ENCODE peak calls at places on chromosomes 5 and 9, in four cellular contexts. B is Jurkat, Clone E6-1; R is dorsolateral prefrontal cortex; U is NCI-H345. O is an unnamed sample.

GRCh38 chr5:145141534-145141933 is 693.6 kb downstream of the PRELID2 start:
- DNase-seq in B (no peak), R (no peak), U (no peak), O (no peak)

GRCh38 chr5:112205840-112206239 is 213.2 kb downstream of the EPB41L4A start:
- DNase-seq in U (no peak), B (no peak), R (no peak), O (no peak)

GRCh38 chr5:172497591-172498255 is 43.4 kb upstream of the SH3PXD2B start:
- DNase-seq in R (no peak), U (no peak), B (no peak), O (no peak)

GRCh38 chr9:32426278-32426939 is 42.0 kb downstream of the ACO1 start:
- DNase-seq in U (no peak), R (no peak), B (peak; percentile 25), O (no peak)

GRCh38 chr5:137735531-137736284 is at the start of gene KLHL3:
- DNase-seq in B (peak; percentile 78), U (peak; percentile 69), R (peak; percentile 65), O (no peak)

GRCh38 chr9:129779560-129780190 is 23.3 kb upstream of the TOR1B start:
- DNase-seq in R (no peak), B (no peak), U (no peak), O (no peak)

GRCh38 chr5:1282139-1282992 is 12.5 kb downstream of the TERT start:
- DNase-seq in R (peak; percentile 28), U (peak; percentile 14), B (no peak), O (no peak)

GRCh38 chr9:36053971-36054370 is 17.3 kb downstream of the RECK start:
- DNase-seq in R (no peak), U (no peak), B (no peak), O (no peak)

GRCh38 chr5:135324897-135325650 is 74.0 kb downstream of the MACROH2A1 start:
- DNase-seq in B (peak; percentile 71), R (no peak), U (no peak), O (no peak)

GRCh38 chr5:3222924-3223323 is 372.7 kb upstream of the IRX1 start:
- DNase-seq in R (no peak), U (no peak), B (no peak), O (no peak)

GRCh38 chr9:83270116-83270515 is 207.2 kb upstream of the RASEF start:
- DNase-seq in B (no peak), R (no peak), U (no peak), O (no peak)